ENCODE peak calls at places on chromosomes 1 and 21, in eight cellular contexts. L is mammary epithelial cell, J is left ventricle myocardium inferior, N is breast epithelium, I is Peyer's patch, T is esophagus squamous epithelium, R is sigmoid colon, V is heart left ventricle. H is an unnamed sample. For H3K9me3, the result is how much of the 10 kb centered on the place peaks cover.

GRCh38 chr1:234851450-234852438 is 241.8 kb upstream of the IRF2BP2 start:
- DNase-seq in L (no peak), J (no peak), N (no peak), I (peak), T (no peak), R (no peak), V (peak), H (no peak)

GRCh38 chr1:200372095-200372884 is 37.5 kb downstream of the ZNF281 start:
- DNase-seq in L (peak), J (no peak), N (no peak), I (no peak), T (no peak), R (no peak), V (no peak), H (no peak)

GRCh38 chr1:236209713-236210112 is 67.4 kb downstream of the GPR137B start:
- DNase-seq in L (no peak), J (no peak), N (no peak), I (no peak), T (no peak), R (no peak), V (no peak), H (no peak)

GRCh38 chr1:231807498-231807897 is 180.9 kb downstream of the DISC1 start:
- DNase-seq in L (no peak), J (no peak), N (no peak), I (no peak), T (no peak), R (no peak), V (no peak), H (no peak)

GRCh38 chr1:211305044-211305443 is 21.6 kb upstream of the TRAF5 start:
- DNase-seq in L (peak), J (no peak), N (no peak), I (no peak), T (no peak), R (no peak), V (peak), H (no peak)

GRCh38 chr1:155078496-155079209 is at the start of gene EFNA3:
- DNase-seq in L (peak), J (peak), N (no peak), I (peak), T (no peak), R (peak), V (peak), H (peak)

GRCh38 chr1:8718878-8719361 is 98.5 kb downstream of the RERE start:
- DNase-seq in L (no peak), J (no peak), N (no peak), I (no peak), T (no peak), R (no peak), V (no peak), H (no peak)

GRCh38 chr1:35568975-35569395 is 4.1 kb upstream of the TFAP2E start:
- DNase-seq in L (peak), J (no peak), N (peak), I (peak), T (no peak), R (peak), V (peak), H (peak)

GRCh38 chr21:43835861-43836260 is 29.2 kb upstream of the AGPAT3 start:
- DNase-seq in L (no peak), J (no peak), N (no peak), I (no peak), T (no peak), R (no peak), V (no peak), H (no peak)

GRCh38 chr1:114328505-114328904 is 174.8 kb upstream of the SYT6 start:
- DNase-seq in L (no peak), J (no peak), N (no peak), I (no peak), T (no peak), R (no peak), V (no peak), H (no peak)

GRCh38 chr1:77282866-77283539 is 1.2 kb downstream of the AK5 start:
- DNase-seq in L (no peak), J (no peak), N (no peak), I (no peak), T (no peak), R (no peak), V (no peak), H (no peak)

DNA sequence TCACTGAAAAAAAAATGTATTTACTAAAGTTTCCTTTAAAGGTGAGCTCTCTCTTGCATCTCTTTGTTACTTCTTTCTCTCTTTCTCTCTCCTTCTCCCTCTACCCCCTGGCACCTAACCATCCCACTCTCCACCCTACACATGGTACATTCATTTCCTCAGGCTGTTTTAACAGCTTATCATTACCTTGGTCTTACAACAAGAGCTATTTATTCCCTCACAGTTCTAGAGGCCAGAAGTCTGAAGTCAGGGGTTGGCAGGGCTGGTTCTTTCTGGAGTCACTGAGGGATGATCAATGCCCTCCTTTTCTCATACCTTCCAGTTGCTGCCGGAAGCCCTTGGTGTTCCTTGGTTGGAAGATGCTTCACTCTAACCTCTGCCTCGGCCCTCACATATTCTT is 91.1 kb upstream of the DSCAM start:
- DNase-seq in L (no peak), J (no peak), N (no peak), I (no peak), T (no peak), R (no peak), V (no peak), H (no peak)
- H3K9me3 ChIP-seq in L (under half), J (under half), N (under half), I (under half), T (under half), R (under half), V (under half), H (under half)

GRCh38 chr1:61079898-61080336 is 2.4 kb upstream of the NFIA start:
- DNase-seq in L (peak), J (peak), N (peak), I (peak), T (no peak), R (peak), V (peak), H (peak)
- TF ChIP-seq CTCF in L (peak), J (peak), N (no peak), I (no peak), T (no peak), R (no peak), V (peak), H (no peak)

GRCh38 chr1:3179471-3179870 is 110.5 kb downstream of the PRDM16 start:
- DNase-seq in L (no peak), J (no peak), N (no peak), I (no peak), T (no peak), R (no peak), V (no peak), H (no peak)

GRCh38 chr1:3183439-3183838 is 114.4 kb downstream of the PRDM16 start:
- DNase-seq in L (no peak), J (no peak), N (no peak), I (no peak), T (no peak), R (no peak), V (no peak), H (no peak)

GRCh38 chr1:3178279-3178678 is 109.3 kb downstream of the PRDM16 start:
- DNase-seq in L (no peak), J (no peak), N (no peak), I (no peak), T (no peak), R (no peak), V (no peak), H (no peak)

GRCh38 chr1:3184666-3185065 is 115.7 kb downstream of the PRDM16 start:
- DNase-seq in L (no peak), J (no peak), N (no peak), I (no peak), T (no peak), R (no peak), V (no peak), H (no peak)

GRCh38 chr1:3180915-3181314 is 111.9 kb downstream of the PRDM16 start:
- DNase-seq in L (no peak), J (no peak), N (no peak), I (no peak), T (no peak), R (no peak), V (no peak), H (no peak)
- H3K9me3 ChIP-seq in L (half or more), J (under half), N (under half), I (under half), T (under half), R (under half), V (under half), H (under half)

DNA sequence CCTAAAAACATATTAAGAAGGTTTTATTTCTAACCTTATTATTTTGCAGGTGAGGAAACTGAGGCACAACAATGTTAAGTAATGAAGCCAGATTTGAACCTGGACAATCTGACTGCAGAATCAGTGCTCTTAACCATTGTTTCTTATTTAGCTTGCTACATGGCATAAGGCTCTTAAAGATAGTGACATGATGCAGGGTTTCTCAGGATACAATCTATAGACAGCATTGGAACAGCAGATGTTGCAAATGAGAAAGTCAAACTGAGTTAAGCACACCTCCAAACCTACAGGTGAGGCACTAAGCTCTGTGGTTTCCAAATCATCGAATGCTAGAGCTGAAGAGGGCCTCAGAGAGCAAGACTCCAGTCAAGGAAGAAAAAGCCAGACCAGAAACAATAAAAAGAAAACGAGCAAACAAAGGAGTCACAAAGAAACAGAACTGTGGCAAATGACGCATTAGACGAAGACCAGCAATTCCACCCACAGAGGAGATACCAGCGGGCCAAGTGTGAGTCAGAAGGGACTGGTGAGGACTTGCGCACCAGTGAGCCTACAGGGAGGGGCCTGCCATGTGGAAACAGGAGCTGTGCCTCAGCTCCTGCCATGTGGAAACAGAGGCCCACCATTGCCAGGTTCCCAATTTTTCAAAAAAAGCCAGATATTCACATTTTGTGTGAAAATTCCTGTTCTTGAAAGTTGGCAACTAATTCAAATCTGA is 14.4 kb downstream of the CD58 start:
- DNase-seq in L (peak), J (peak), N (no peak), I (peak), T (no peak), R (peak), V (peak), H (peak)
- TF ChIP-seq CTCF in L (peak), J (no peak), N (no peak), I (no peak), T (no peak), R (no peak), V (no peak), H (no peak)

GRCh38 chr1:30147188-30147587 is 576.2 kb downstream of the MATN1 start:
- DNase-seq in L (no peak), J (no peak), N (no peak), I (no peak), T (no peak), R (no peak), V (no peak), H (no peak)

GRCh38 chr1:30145723-30146263 is 577.6 kb downstream of the MATN1 start:
- DNase-seq in L (no peak), J (no peak), N (no peak), I (no peak), T (no peak), R (no peak), V (no peak), H (no peak)

GRCh38 chr1:30146448-30146847 is 576.9 kb downstream of the MATN1 start:
- DNase-seq in L (no peak), J (no peak), N (no peak), I (no peak), T (no peak), R (no peak), V (no peak), H (no peak)

GRCh38 chr1:30143517-30143916 is 579.9 kb downstream of the MATN1 start:
- DNase-seq in L (no peak), J (no peak), N (no peak), I (no peak), T (no peak), R (no peak), V (no peak), H (no peak)

DNA sequence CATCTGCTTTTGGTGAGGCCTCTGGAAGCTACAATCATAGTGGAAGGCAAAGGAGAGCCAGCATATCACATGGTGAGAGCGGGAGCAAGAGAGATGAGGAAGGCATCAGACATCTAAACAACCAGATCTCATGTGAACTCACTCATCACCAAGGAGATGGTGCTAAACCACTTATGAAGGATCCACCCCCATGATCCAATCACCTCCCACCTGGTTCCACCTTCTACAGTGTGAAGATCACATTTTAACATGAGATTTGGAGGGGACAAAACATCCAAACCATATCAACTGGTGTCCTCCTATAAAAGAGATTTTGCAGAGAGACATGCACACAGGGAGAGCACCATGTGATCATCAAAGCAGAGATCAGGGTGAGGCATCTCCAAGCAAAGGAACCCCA is 578.6 kb downstream of the MATN1 start:
- DNase-seq in L (no peak), J (no peak), N (no peak), I (no peak), T (no peak), R (no peak), V (no peak), H (no peak)
- H3K9me3 ChIP-seq in L (under half), J (under half), N (under half), I (under half), T (under half), R (under half), V (under half), H (under half)

GRCh38 chr1:2414297-2414958 is 2.1 kb upstream of the PEX10 start:
- DNase-seq in L (no peak), J (peak), N (peak), I (peak), T (no peak), R (peak), V (peak), H (peak)
- TF ChIP-seq CTCF in L (peak), J (peak), N (peak), I (peak), T (peak), R (peak), V (peak), H (peak)

DNA sequence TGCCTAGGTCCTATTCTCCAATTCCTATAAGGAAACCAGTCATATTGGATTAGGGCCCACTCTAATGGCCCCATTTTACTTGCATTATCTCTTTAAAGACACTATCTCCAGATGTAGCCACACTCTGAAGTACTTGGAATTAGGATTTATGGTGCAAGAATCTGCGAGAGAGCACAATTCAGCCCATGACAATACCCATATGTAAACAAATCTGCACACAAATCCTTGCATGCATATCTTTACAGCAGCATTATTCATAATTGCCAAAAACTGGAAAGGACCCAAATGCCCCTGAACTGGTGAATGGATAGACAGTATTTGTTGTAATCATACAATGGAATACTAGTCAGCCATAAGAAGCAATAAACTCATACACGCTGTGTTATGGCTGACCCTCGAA is 229.8 kb upstream of the ADAMTS5 start:
- DNase-seq in L (no peak), J (no peak), N (no peak), I (no peak), T (no peak), R (no peak), V (no peak), H (no peak)
- H3K9me3 ChIP-seq in L (under half), J (under half), N (under half), I (under half), T (under half), R (under half), V (under half), H (under half)

GRCh38 chr1:64598100-64598571 is 128.2 kb downstream of the CACHD1 start:
- DNase-seq in L (peak), J (no peak), N (no peak), I (no peak), T (no peak), R (no peak), V (no peak), H (no peak)

GRCh38 chr1:64595871-64596515 is 126.1 kb downstream of the CACHD1 start:
- DNase-seq in L (no peak), J (no peak), N (no peak), I (no peak), T (no peak), R (no peak), V (no peak), H (no peak)

GRCh38 chr1:64601207-64601606 is 131.3 kb downstream of the CACHD1 start:
- DNase-seq in L (no peak), J (no peak), N (no peak), I (no peak), T (no peak), R (no peak), V (no peak), H (no peak)

GRCh38 chr1:64597151-64597550 is 127.2 kb downstream of the CACHD1 start:
- DNase-seq in L (no peak), J (no peak), N (no peak), I (no peak), T (no peak), R (no peak), V (no peak), H (no peak)
- TF ChIP-seq CTCF in L (no peak), J (no peak), N (no peak), I (no peak), T (no peak), R (no peak), V (no peak), H (no peak)

GRCh38 chr21:10575311-10575667 is 53.9 kb downstream of the TPTE start:
- DNase-seq in L (no peak), J (no peak), N (no peak), I (no peak), T (no peak), R (no peak), V (no peak), H (no peak)
- H3K9me3 ChIP-seq in L (half or more), J (half or more), N (half or more), I (under half), T (under half), R (under half), V (half or more), H (half or more)

DNA sequence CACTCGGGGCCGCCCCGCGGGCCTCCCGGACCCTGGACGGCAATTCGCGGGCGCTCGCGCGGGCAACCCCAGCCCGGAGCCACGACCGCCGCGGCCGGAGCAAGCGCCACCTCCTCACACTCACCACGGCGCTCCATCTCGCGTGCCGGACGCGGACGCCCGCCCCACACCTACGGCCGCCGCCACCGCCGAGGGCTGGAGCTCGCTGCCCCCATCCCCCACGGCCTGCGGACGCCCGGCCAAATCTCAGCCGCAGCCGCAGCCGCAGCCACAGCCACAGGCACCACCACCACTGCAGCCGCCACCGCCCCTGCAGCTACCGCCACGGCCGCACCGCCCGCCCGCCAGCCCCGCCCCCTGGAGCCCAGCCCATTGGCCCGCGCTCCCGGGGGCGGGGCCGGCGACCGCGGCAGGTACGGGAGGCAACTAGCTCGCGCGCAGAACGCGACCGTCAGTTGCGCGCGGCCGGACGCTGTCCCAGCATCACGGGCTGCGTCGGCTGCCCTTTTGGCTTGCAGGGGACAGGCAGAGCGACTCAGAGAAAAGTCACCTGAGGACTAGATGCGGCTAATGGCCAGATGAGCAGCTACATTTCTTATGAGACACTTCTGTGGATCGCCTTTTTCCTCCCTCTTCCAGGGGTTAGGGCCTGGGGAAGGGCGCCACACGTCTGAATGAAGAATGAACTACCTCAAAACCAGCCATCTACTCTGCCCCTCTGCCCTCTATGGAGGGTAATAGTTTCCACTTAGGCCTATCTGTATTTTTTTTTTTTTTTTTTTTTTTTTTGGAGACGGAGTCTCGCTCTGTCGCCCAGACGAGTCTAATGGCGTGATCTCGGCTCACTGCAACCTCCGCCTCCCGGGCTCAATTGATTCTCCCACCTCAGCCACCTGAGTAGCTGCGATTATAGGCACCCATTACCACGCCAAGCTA is at the start of gene ARHGAP29:
- DNase-seq in L (peak), J (peak), N (peak), I (peak), T (no peak), R (peak), V (peak), H (peak)
- TF ChIP-seq CTCF in L (no peak), J (no peak), N (no peak), I (no peak), T (no peak), R (no peak), V (no peak), H (no peak)

H was measured in stomach.